ENCODE peak calls at places on chromosomes 5 and 9, in seven cellular contexts. One of them, this sample, is unnamed.

GRCh38 chr5:33423018-33423630 is 17.6 kb upstream of the TARS1 start:
- DNase-seq in kidney tubule cell: peak
- DNase-seq in NCI-H187 treated with DMSO at 0.1 percent for 48 hours: no peak
- DNase-seq in AG20443: peak
- DNase-seq in iris pigment epithelial cell: peak
- DNase-seq in NCI-H526: no peak
- DNase-seq in stimulated activated CD4-positive, alpha-beta T cell treated with anti-CD3 and anti-CD28 coated beads, Interleukin-2, amount 100 ng/mL, for 24 hours: no peak
- DNase-seq in this sample: peak

GRCh38 chr9:3241290-3241689 is 284.5 kb downstream of the RFX3 start:
- DNase-seq in kidney tubule cell: peak
- DNase-seq in NCI-H187 treated with DMSO at 0.1 percent for 48 hours: no peak
- DNase-seq in AG20443: no peak
- DNase-seq in iris pigment epithelial cell: peak
- DNase-seq in NCI-H526: no peak
- DNase-seq in stimulated activated CD4-positive, alpha-beta T cell treated with anti-CD3 and anti-CD28 coated beads, Interleukin-2, amount 100 ng/mL, for 24 hours: no peak
- DNase-seq in this sample: peak

GRCh38 chr5:1021136-1021968 is 12.8 kb downstream of the NKD2 start:
- DNase-seq in kidney tubule cell: no peak
- DNase-seq in NCI-H187 treated with DMSO at 0.1 percent for 48 hours: no peak
- DNase-seq in AG20443: no peak
- DNase-seq in iris pigment epithelial cell: no peak
- DNase-seq in NCI-H526: no peak
- DNase-seq in stimulated activated CD4-positive, alpha-beta T cell treated with anti-CD3 and anti-CD28 coated beads, Interleukin-2, amount 100 ng/mL, for 24 hours: no peak
- DNase-seq in this sample: no peak

GRCh38 chr5:141871870-141872269 is 6.3 kb downstream of the PCDH1 start:
- DNase-seq in kidney tubule cell: no peak
- DNase-seq in NCI-H187 treated with DMSO at 0.1 percent for 48 hours: no peak
- DNase-seq in AG20443: no peak
- DNase-seq in iris pigment epithelial cell: no peak
- DNase-seq in NCI-H526: no peak
- DNase-seq in stimulated activated CD4-positive, alpha-beta T cell treated with anti-CD3 and anti-CD28 coated beads, Interleukin-2, amount 100 ng/mL, for 24 hours: no peak
- DNase-seq in this sample: no peak

GRCh38 chr9:35490910-35491465 is 1.1 kb downstream of the RUSC2 start:
- DNase-seq in kidney tubule cell: peak
- DNase-seq in NCI-H187 treated with DMSO at 0.1 percent for 48 hours: no peak
- DNase-seq in AG20443: no peak
- DNase-seq in iris pigment epithelial cell: peak
- DNase-seq in NCI-H526: no peak
- DNase-seq in stimulated activated CD4-positive, alpha-beta T cell treated with anti-CD3 and anti-CD28 coated beads, Interleukin-2, amount 100 ng/mL, for 24 hours: no peak
- DNase-seq in this sample: peak

GRCh38 chr9:132446887-132447286 is 36.9 kb downstream of the CFAP77 start:
- DNase-seq in kidney tubule cell: no peak
- DNase-seq in NCI-H187 treated with DMSO at 0.1 percent for 48 hours: no peak
- DNase-seq in AG20443: no peak
- DNase-seq in iris pigment epithelial cell: no peak
- DNase-seq in NCI-H526: no peak
- DNase-seq in stimulated activated CD4-positive, alpha-beta T cell treated with anti-CD3 and anti-CD28 coated beads, Interleukin-2, amount 100 ng/mL, for 24 hours: no peak
- DNase-seq in this sample: no peak

GRCh38 chr5:157513182-157513581 is 53.2 kb downstream of the NIPAL4 start:
- DNase-seq in kidney tubule cell: no peak
- DNase-seq in NCI-H187 treated with DMSO at 0.1 percent for 48 hours: no peak
- DNase-seq in AG20443: no peak
- DNase-seq in iris pigment epithelial cell: no peak
- DNase-seq in NCI-H526: no peak
- DNase-seq in stimulated activated CD4-positive, alpha-beta T cell treated with anti-CD3 and anti-CD28 coated beads, Interleukin-2, amount 100 ng/mL, for 24 hours: no peak
- DNase-seq in this sample: no peak

GRCh38 chr5:110663525-110663924 is 62.9 kb downstream of the TMEM232 start:
- DNase-seq in kidney tubule cell: no peak
- DNase-seq in NCI-H187 treated with DMSO at 0.1 percent for 48 hours: no peak
- DNase-seq in AG20443: no peak
- DNase-seq in iris pigment epithelial cell: no peak
- DNase-seq in NCI-H526: no peak
- DNase-seq in stimulated activated CD4-positive, alpha-beta T cell treated with anti-CD3 and anti-CD28 coated beads, Interleukin-2, amount 100 ng/mL, for 24 hours: no peak
- DNase-seq in this sample: no peak

GRCh38 chr9:79264511-79265448 is 307.0 kb upstream of the TLE4 start:
- DNase-seq in kidney tubule cell: no peak
- DNase-seq in NCI-H187 treated with DMSO at 0.1 percent for 48 hours: no peak
- DNase-seq in AG20443: peak
- DNase-seq in iris pigment epithelial cell: no peak
- DNase-seq in NCI-H526: no peak
- DNase-seq in stimulated activated CD4-positive, alpha-beta T cell treated with anti-CD3 and anti-CD28 coated beads, Interleukin-2, amount 100 ng/mL, for 24 hours: no peak
- DNase-seq in this sample: no peak

GRCh38 chr5:72443883-72444282 is 63.3 kb downstream of the ZNF366 start:
- DNase-seq in kidney tubule cell: no peak
- DNase-seq in NCI-H187 treated with DMSO at 0.1 percent for 48 hours: no peak
- DNase-seq in AG20443: no peak
- DNase-seq in iris pigment epithelial cell: no peak
- DNase-seq in NCI-H526: no peak
- DNase-seq in stimulated activated CD4-positive, alpha-beta T cell treated with anti-CD3 and anti-CD28 coated beads, Interleukin-2, amount 100 ng/mL, for 24 hours: no peak
- DNase-seq in this sample: no peak

GRCh38 chr5:128305341-128305740 is 221.8 kb downstream of the SLC12A2 start:
- DNase-seq in kidney tubule cell: peak
- DNase-seq in NCI-H187 treated with DMSO at 0.1 percent for 48 hours: no peak
- DNase-seq in AG20443: no peak
- DNase-seq in iris pigment epithelial cell: peak
- DNase-seq in NCI-H526: no peak
- DNase-seq in stimulated activated CD4-positive, alpha-beta T cell treated with anti-CD3 and anti-CD28 coated beads, Interleukin-2, amount 100 ng/mL, for 24 hours: no peak
- DNase-seq in this sample: no peak

This sample was measured in choroid plexus epithelial cell.